ENCODE peak calls at places on chromosome 18, in eight cellular contexts. K is HepG2, Y is tibial nerve, P is GM12878, N is SK-N-SH, Z is A549, M is sigmoid colon, E is transverse colon. T is an unnamed sample.

GRCh38 chr18:13611058-13611615 is 115.2 kb downstream of the FAM210A start:
- DNase-seq in Y (no peak), N (peak), E (peak), M (peak), Z (no peak), K (no peak), P (no peak), T (no peak)

GRCh38 chr18:67919316-67919715 is 402.8 kb upstream of the DSEL start:
- DNase-seq in Y (no peak), N (no peak), P (no peak), K (no peak), E (no peak), Z (no peak), M (no peak), T (no peak)

GRCh38 chr18:41600693-41601391 is 354.2 kb upstream of the PIK3C3 start:
- DNase-seq in M (no peak), Y (no peak), P (no peak), E (no peak), Z (no peak), K (no peak), N (no peak), T (no peak)

GRCh38 chr18:13500227-13500865 is 226.0 kb downstream of the FAM210A start:
- DNase-seq in Y (no peak), M (no peak), P (no peak), K (peak), Z (no peak), E (no peak), N (no peak), T (no peak)

GRCh38 chr18:79518683-79519128 is 123.0 kb downstream of the NFATC1 start:
- DNase-seq in K (no peak), M (no peak), P (no peak), Y (no peak), N (no peak), E (no peak), Z (no peak), T (no peak)

GRCh38 chr18:55287935-55288868 is 299.8 kb downstream of the TCF4 start:
- DNase-seq in Y (no peak), Z (no peak), E (no peak), P (no peak), N (no peak), M (no peak), K (no peak), T (peak)

GRCh38 chr18:54215069-54215468 is 9.4 kb downstream of the MBD2 start:
- DNase-seq in N (no peak), K (no peak), Z (no peak), P (no peak), E (no peak), Y (no peak), M (no peak), T (no peak)

GRCh38 chr18:25921677-25922421 is 168.6 kb downstream of the SS18 start:
- DNase-seq in P (peak), Y (no peak), Z (peak), E (peak), K (peak), N (peak), M (no peak), T (peak)

GRCh38 chr18:52150050-52150449 is 189.9 kb upstream of the DCC start:
- DNase-seq in N (no peak), K (no peak), E (no peak), Y (no peak), Z (no peak), P (no peak), M (no peak), T (no peak)

GRCh38 chr18:7488571-7488970 is 78.5 kb upstream of the PTPRM start:
- DNase-seq in N (no peak), Y (no peak), K (no peak), M (no peak), Z (no peak), P (no peak), E (no peak), T (no peak)

GRCh38 chr18:6951336-6952090 is 166.1 kb downstream of the LAMA1 start:
- DNase-seq in M (no peak), K (no peak), P (no peak), Z (no peak), N (no peak), E (no peak), Y (no peak), T (no peak)

GRCh38 chr18:48264508-48264907 is 144.7 kb downstream of the ZBTB7C start:
- DNase-seq in M (no peak), P (no peak), E (no peak), N (peak), Y (no peak), K (no peak), Z (no peak), T (no peak)

GRCh38 chr18:394997-395383 is 105.5 kb downstream of the COLEC12 start:
- DNase-seq in Y (no peak), E (no peak), M (peak), K (no peak), P (no peak), N (no peak), Z (no peak), T (no peak)

GRCh38 chr18:44960580-44960979 is 279.9 kb downstream of the SETBP1 start:
- DNase-seq in E (no peak), Y (no peak), M (no peak), Z (no peak), P (no peak), N (no peak), K (no peak), T (no peak)
- TF ChIP-seq EP300 in E (no peak), Y (no peak), M (no peak), Z (no peak), P (no peak), N (no peak), K (no peak), T (no peak)

GRCh38 chr18:10140928-10141327 is 227.1 kb downstream of the VAPA start:
- DNase-seq in Z (peak), K (peak), Y (no peak), P (no peak), E (no peak), M (no peak), N (no peak), T (no peak)
- TF ChIP-seq EP300 in Z (no peak), K (no peak), Y (no peak), P (no peak), E (no peak), M (no peak), N (no peak), T (no peak)

GRCh38 chr18:75923169-75923568 is 495.7 kb upstream of the SMIM21 start:
- DNase-seq in P (no peak), M (peak), E (peak), K (no peak), N (no peak), Z (peak), Y (peak), T (no peak)
- TF ChIP-seq EP300 in P (no peak), M (no peak), E (no peak), K (no peak), N (no peak), Z (peak), Y (no peak), T (no peak)

GRCh38 chr18:34493566-34494358 is 216.3 kb upstream of the DTNA start:
- DNase-seq in Z (no peak), P (no peak), E (no peak), K (peak), Y (no peak), M (peak), N (peak), T (no peak)

GRCh38 chr18:34492652-34493051 is 217.4 kb upstream of the DTNA start:
- DNase-seq in Y (no peak), Z (no peak), M (no peak), K (peak), P (no peak), N (peak), E (no peak), T (no peak)

GRCh38 chr18:34491719-34492118 is 218.4 kb upstream of the DTNA start:
- DNase-seq in E (no peak), N (no peak), Z (no peak), Y (no peak), M (no peak), K (no peak), P (no peak), T (no peak)

GRCh38 chr18:34494359-34494696 is 215.8 kb upstream of the DTNA start:
- DNase-seq in P (no peak), M (peak), E (no peak), K (peak), Y (no peak), N (no peak), Z (no peak), T (no peak)

DNA sequence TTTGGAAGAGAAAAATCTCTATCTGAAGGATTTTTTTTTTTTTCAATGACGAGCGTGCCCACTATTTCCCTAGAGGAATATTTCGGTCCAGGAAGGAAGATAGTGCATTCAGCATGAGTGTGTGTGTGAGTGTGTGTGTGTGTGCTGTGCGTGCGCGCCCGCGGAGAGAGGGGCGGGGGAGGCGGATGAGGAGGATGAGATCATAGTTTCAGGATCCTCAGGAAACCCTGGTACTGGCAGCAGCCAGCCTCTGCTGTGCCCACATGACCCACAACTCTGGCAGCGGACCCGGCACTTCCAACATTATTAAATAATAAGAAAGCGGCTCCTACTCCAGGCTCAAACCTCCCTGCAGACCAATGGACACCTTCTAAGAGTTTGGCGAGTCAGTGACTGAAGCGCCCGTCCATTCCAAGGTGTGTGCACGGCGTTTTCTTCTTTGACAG is 217.0 kb upstream of the DTNA start:
- DNase-seq in K (peak), P (no peak), E (peak), M (peak), Y (peak), Z (no peak), N (peak), T (no peak)
- TF ChIP-seq EP300 in K (no peak), P (no peak), E (no peak), M (no peak), Y (no peak), Z (no peak), N (no peak), T (no peak)

GRCh38 chr18:63741769-63742168 is 33.4 kb upstream of the SERPINB7 start:
- DNase-seq in K (no peak), Y (no peak), N (no peak), E (no peak), M (no peak), Z (no peak), P (no peak), T (no peak)
- TF ChIP-seq EP300 in K (no peak), Y (no peak), N (no peak), E (no peak), M (no peak), Z (no peak), P (no peak), T (no peak)

GRCh38 chr18:3985664-3986063 is 469.4 kb downstream of the DLGAP1 start:
- DNase-seq in Z (no peak), E (no peak), K (no peak), N (no peak), M (no peak), P (no peak), Y (no peak), T (no peak)
- TF ChIP-seq EP300 in Z (no peak), E (no peak), K (no peak), N (no peak), M (no peak), P (no peak), Y (no peak), T (no peak)

DNA sequence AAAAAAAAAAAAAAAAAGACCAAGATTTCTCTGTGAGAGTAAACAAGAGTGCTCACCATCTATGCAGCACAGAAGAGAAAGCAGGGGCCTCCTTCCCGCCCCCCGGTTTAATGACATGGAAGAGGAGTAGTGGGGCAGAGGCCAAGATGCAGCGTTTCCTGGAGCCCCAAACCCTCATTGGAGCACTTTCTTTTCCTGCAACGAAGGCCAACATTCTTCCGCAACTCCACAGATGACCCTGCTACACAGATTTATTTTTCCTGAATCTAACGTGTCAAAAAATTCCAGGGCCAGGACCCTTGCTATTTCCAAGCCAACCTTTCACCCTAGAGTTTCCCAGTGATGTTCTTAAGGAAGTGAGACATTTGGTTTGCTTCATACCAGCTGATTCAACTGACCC is 189.6 kb downstream of the MIB1 start:
- DNase-seq in K (no peak), P (no peak), Z (no peak), M (no peak), N (no peak), E (no peak), Y (no peak), T (no peak)
- TF ChIP-seq EP300 in K (no peak), P (no peak), Z (no peak), M (no peak), N (no peak), E (no peak), Y (no peak), T (no peak)